ENCODE peak calls at places on chromosomes 11 and 22, in eight cellular contexts. One of them, this sample, is unnamed.

GRCh38 chr11:67266424-67267187 is at the start of gene GRK2:
- DNase-seq in right atrium auricular region: no peak
- DNase-seq in NCI-H774: peak; percentile 53
- DNase-seq in NCI-H1092 treated with DMSO at 0.1 percent for 48 hours: peak; percentile 54
- DNase-seq in GM23338: peak; percentile 67
- DNase-seq in fibroblast of lung: no peak
- DNase-seq in small intestine: peak; percentile 38
- DNase-seq in iPS DF 19.7: no peak
- DNase-seq in this sample: no peak

GRCh38 chr11:67494371-67495233 is 10.6 kb downstream of the PITPNM1 start:
- DNase-seq in right atrium auricular region: no peak
- DNase-seq in NCI-H774: no peak
- DNase-seq in NCI-H1092 treated with DMSO at 0.1 percent for 48 hours: no peak
- DNase-seq in GM23338: peak; percentile 42
- DNase-seq in fibroblast of lung: no peak
- DNase-seq in small intestine: no peak
- DNase-seq in iPS DF 19.7: no peak
- DNase-seq in this sample: no peak

GRCh38 chr11:96075532-96075959 is 151.6 kb upstream of the MTMR2 start:
- DNase-seq in right atrium auricular region: no peak
- DNase-seq in NCI-H774: no peak
- DNase-seq in NCI-H1092 treated with DMSO at 0.1 percent for 48 hours: no peak
- DNase-seq in GM23338: no peak
- DNase-seq in fibroblast of lung: no peak
- DNase-seq in small intestine: no peak
- DNase-seq in iPS DF 19.7: no peak
- DNase-seq in this sample: no peak

GRCh38 chr11:118883368-118884071 is at the start of gene CXCR5:
- DNase-seq in right atrium auricular region: no peak
- DNase-seq in NCI-H774: no peak
- DNase-seq in NCI-H1092 treated with DMSO at 0.1 percent for 48 hours: no peak
- DNase-seq in GM23338: no peak
- DNase-seq in fibroblast of lung: no peak
- DNase-seq in small intestine: no peak
- DNase-seq in iPS DF 19.7: no peak
- DNase-seq in this sample: no peak

GRCh38 chr11:10604340-10604748 is 35.9 kb upstream of the LYVE1 start:
- DNase-seq in right atrium auricular region: no peak
- DNase-seq in NCI-H774: no peak
- DNase-seq in NCI-H1092 treated with DMSO at 0.1 percent for 48 hours: no peak
- DNase-seq in GM23338: no peak
- DNase-seq in fibroblast of lung: peak; percentile 86
- DNase-seq in small intestine: no peak
- DNase-seq in iPS DF 19.7: no peak
- DNase-seq in this sample: no peak

GRCh38 chr11:68215087-68215445 is 2.0 kb upstream of the KMT5B start:
- DNase-seq in right atrium auricular region: no peak
- DNase-seq in NCI-H774: no peak
- DNase-seq in NCI-H1092 treated with DMSO at 0.1 percent for 48 hours: no peak
- DNase-seq in GM23338: no peak
- DNase-seq in fibroblast of lung: no peak
- DNase-seq in small intestine: no peak
- DNase-seq in iPS DF 19.7: no peak
- DNase-seq in this sample: no peak

GRCh38 chr11:65636810-65637557 is 917 bp upstream of the SIPA1 start:
- DNase-seq in right atrium auricular region: no peak
- DNase-seq in NCI-H774: no peak
- DNase-seq in NCI-H1092 treated with DMSO at 0.1 percent for 48 hours: no peak
- DNase-seq in GM23338: no peak
- DNase-seq in fibroblast of lung: no peak
- DNase-seq in small intestine: no peak
- DNase-seq in iPS DF 19.7: no peak
- DNase-seq in this sample: no peak

GRCh38 chr11:71381781-71382505 is 66.2 kb downstream of the DHCR7 start:
- DNase-seq in right atrium auricular region: no peak
- DNase-seq in NCI-H774: no peak
- DNase-seq in NCI-H1092 treated with DMSO at 0.1 percent for 48 hours: no peak
- DNase-seq in GM23338: no peak
- DNase-seq in fibroblast of lung: no peak
- DNase-seq in small intestine: no peak
- DNase-seq in iPS DF 19.7: no peak
- DNase-seq in this sample: no peak

GRCh38 chr11:72422414-72422813 is 11.9 kb downstream of the CLPB start:
- DNase-seq in right atrium auricular region: no peak
- DNase-seq in NCI-H774: no peak
- DNase-seq in NCI-H1092 treated with DMSO at 0.1 percent for 48 hours: no peak
- DNase-seq in GM23338: no peak
- DNase-seq in fibroblast of lung: no peak
- DNase-seq in small intestine: no peak
- DNase-seq in iPS DF 19.7: no peak
- DNase-seq in this sample: no peak

GRCh38 chr11:134120143-134120850 is 51.4 kb downstream of the JAM3 start:
- DNase-seq in right atrium auricular region: peak; percentile 71
- DNase-seq in NCI-H774: peak; percentile 25
- DNase-seq in NCI-H1092 treated with DMSO at 0.1 percent for 48 hours: peak; percentile 66
- DNase-seq in GM23338: no peak
- DNase-seq in fibroblast of lung: peak; percentile 98
- DNase-seq in small intestine: no peak
- DNase-seq in iPS DF 19.7: no peak
- DNase-seq in this sample: no peak

GRCh38 chr11:95330332-95330731 is 99.3 kb upstream of the SESN3 start:
- DNase-seq in right atrium auricular region: no peak
- DNase-seq in NCI-H774: no peak
- DNase-seq in NCI-H1092 treated with DMSO at 0.1 percent for 48 hours: peak; percentile 47
- DNase-seq in GM23338: no peak
- DNase-seq in fibroblast of lung: no peak
- DNase-seq in small intestine: no peak
- DNase-seq in iPS DF 19.7: no peak
- DNase-seq in this sample: no peak

GRCh38 chr11:126002181-126002580 is 56.3 kb downstream of the VSIG10L2 start:
- DNase-seq in right atrium auricular region: no peak
- DNase-seq in NCI-H774: no peak
- DNase-seq in NCI-H1092 treated with DMSO at 0.1 percent for 48 hours: no peak
- DNase-seq in GM23338: no peak
- DNase-seq in fibroblast of lung: no peak
- DNase-seq in small intestine: no peak
- DNase-seq in iPS DF 19.7: no peak
- DNase-seq in this sample: no peak

GRCh38 chr22:28883657-28883916 is 215 bp downstream of the ZNRF3 start:
- DNase-seq in right atrium auricular region: no peak
- DNase-seq in NCI-H774: no peak
- DNase-seq in NCI-H1092 treated with DMSO at 0.1 percent for 48 hours: no peak
- DNase-seq in GM23338: no peak
- DNase-seq in fibroblast of lung: no peak
- DNase-seq in small intestine: no peak
- DNase-seq in iPS DF 19.7: no peak
- DNase-seq in this sample: no peak

GRCh38 chr11:58524232-58525036 is 16.5 kb upstream of the OR5B21 start:
- DNase-seq in right atrium auricular region: peak; percentile 80
- DNase-seq in NCI-H774: peak; percentile 5
- DNase-seq in NCI-H1092 treated with DMSO at 0.1 percent for 48 hours: peak; percentile 71
- DNase-seq in GM23338: peak; percentile 92
- DNase-seq in fibroblast of lung: peak; percentile 87
- DNase-seq in small intestine: peak; percentile 75
- DNase-seq in iPS DF 19.7: peak; percentile 45
- DNase-seq in this sample: peak; percentile 35

GRCh38 chr11:94513091-94513490 is 830 bp downstream of the C11orf97 start:
- DNase-seq in right atrium auricular region: no peak
- DNase-seq in NCI-H774: peak; percentile 29
- DNase-seq in NCI-H1092 treated with DMSO at 0.1 percent for 48 hours: peak; percentile 73
- DNase-seq in GM23338: no peak
- DNase-seq in fibroblast of lung: no peak
- DNase-seq in small intestine: peak; percentile 83
- DNase-seq in iPS DF 19.7: no peak
- DNase-seq in this sample: peak; percentile 62

GRCh38 chr11:67581469-67581868 is 2.1 kb upstream of the GSTP1 start:
- DNase-seq in right atrium auricular region: no peak
- DNase-seq in NCI-H774: no peak
- DNase-seq in NCI-H1092 treated with DMSO at 0.1 percent for 48 hours: no peak
- DNase-seq in GM23338: peak; percentile 72
- DNase-seq in fibroblast of lung: no peak
- DNase-seq in small intestine: peak; percentile 95
- DNase-seq in iPS DF 19.7: peak; percentile 42
- DNase-seq in this sample: no peak

GRCh38 chr22:39021552-39022250 is 774 bp downstream of the APOBEC3D start:
- DNase-seq in right atrium auricular region: no peak
- DNase-seq in NCI-H774: no peak
- DNase-seq in NCI-H1092 treated with DMSO at 0.1 percent for 48 hours: no peak
- DNase-seq in GM23338: no peak
- DNase-seq in fibroblast of lung: no peak
- DNase-seq in small intestine: no peak
- DNase-seq in iPS DF 19.7: no peak
- DNase-seq in this sample: no peak

This sample was measured in NCI-H748 treated with DMSO at 0.1 percent for 48 hours.